ENCODE peak calls at places on chromosomes 3 and 15, in ten cellular contexts. One of them, this sample, is unnamed.

GRCh38 chr3:143120716-143121239 is 1.2 kb downstream of the CHST2 start:
- DNase-seq in astrocyte: no peak
- DNase-seq in fibroblast of lung: peak
- DNase-seq in brain microvascular endothelial cell: peak
- DNase-seq in transverse colon: peak
- DNase-seq in kidney: peak
- DNase-seq in lower lobe of right lung: peak
- DNase-seq in colonic mucosa: peak
- DNase-seq in AG04450: no peak
- DNase-seq in A549: peak
- DNase-seq in this sample: peak

GRCh38 chr15:64267331-64267973 is 88.5 kb downstream of the CSNK1G1 start:
- DNase-seq in astrocyte: no peak
- DNase-seq in fibroblast of lung: no peak
- DNase-seq in brain microvascular endothelial cell: no peak
- DNase-seq in transverse colon: no peak
- DNase-seq in kidney: no peak
- DNase-seq in lower lobe of right lung: no peak
- DNase-seq in colonic mucosa: no peak
- DNase-seq in AG04450: no peak
- DNase-seq in A549: no peak
- DNase-seq in this sample: no peak

GRCh38 chr3:72659609-72660008 is 188.6 kb downstream of the SHQ1 start:
- DNase-seq in astrocyte: no peak
- DNase-seq in fibroblast of lung: no peak
- DNase-seq in brain microvascular endothelial cell: no peak
- DNase-seq in transverse colon: no peak
- DNase-seq in kidney: no peak
- DNase-seq in lower lobe of right lung: no peak
- DNase-seq in colonic mucosa: no peak
- DNase-seq in AG04450: no peak
- DNase-seq in A549: no peak
- DNase-seq in this sample: no peak

GRCh38 chr3:46664971-46665762 is 28.3 kb downstream of the ALS2CL start:
- DNase-seq in astrocyte: no peak
- DNase-seq in fibroblast of lung: no peak
- DNase-seq in brain microvascular endothelial cell: no peak
- DNase-seq in transverse colon: no peak
- DNase-seq in kidney: peak
- DNase-seq in lower lobe of right lung: peak
- DNase-seq in colonic mucosa: no peak
- DNase-seq in AG04450: no peak
- DNase-seq in A549: no peak
- DNase-seq in this sample: no peak

GRCh38 chr3:45906681-45907220 is 20.4 kb downstream of the CCR9 start:
- DNase-seq in astrocyte: peak
- DNase-seq in fibroblast of lung: peak
- DNase-seq in brain microvascular endothelial cell: peak
- DNase-seq in transverse colon: no peak
- DNase-seq in kidney: no peak
- DNase-seq in lower lobe of right lung: no peak
- DNase-seq in colonic mucosa: no peak
- DNase-seq in AG04450: peak
- DNase-seq in A549: no peak
- DNase-seq in this sample: no peak

GRCh38 chr15:95549168-95549738 is 781.2 kb upstream of the NR2F2 start:
- DNase-seq in astrocyte: no peak
- DNase-seq in fibroblast of lung: no peak
- DNase-seq in brain microvascular endothelial cell: no peak
- DNase-seq in transverse colon: no peak
- DNase-seq in kidney: no peak
- DNase-seq in lower lobe of right lung: no peak
- DNase-seq in colonic mucosa: no peak
- DNase-seq in AG04450: no peak
- DNase-seq in A549: no peak
- DNase-seq in this sample: no peak

GRCh38 chr3:146496246-146496645 is 26.9 kb upstream of the PLSCR2 start:
- DNase-seq in astrocyte: no peak
- DNase-seq in fibroblast of lung: no peak
- DNase-seq in brain microvascular endothelial cell: no peak
- DNase-seq in transverse colon: no peak
- DNase-seq in kidney: no peak
- DNase-seq in lower lobe of right lung: no peak
- DNase-seq in colonic mucosa: no peak
- DNase-seq in AG04450: no peak
- DNase-seq in A549: no peak
- DNase-seq in this sample: no peak

GRCh38 chr3:114365909-114366308 is 72.1 kb downstream of the TIGIT start:
- DNase-seq in astrocyte: peak
- DNase-seq in fibroblast of lung: no peak
- DNase-seq in brain microvascular endothelial cell: no peak
- DNase-seq in transverse colon: no peak
- DNase-seq in kidney: no peak
- DNase-seq in lower lobe of right lung: no peak
- DNase-seq in colonic mucosa: no peak
- DNase-seq in AG04450: no peak
- DNase-seq in A549: no peak
- DNase-seq in this sample: no peak

GRCh38 chr15:94584833-94585244 is 353.5 kb downstream of the MCTP2 start:
- DNase-seq in astrocyte: peak
- DNase-seq in fibroblast of lung: no peak
- DNase-seq in brain microvascular endothelial cell: peak
- DNase-seq in transverse colon: no peak
- DNase-seq in kidney: no peak
- DNase-seq in lower lobe of right lung: no peak
- DNase-seq in colonic mucosa: no peak
- DNase-seq in AG04450: no peak
- DNase-seq in A549: no peak
- DNase-seq in this sample: peak

GRCh38 chr3:168991813-168992212 is 671.7 kb downstream of the MECOM start:
- DNase-seq in astrocyte: no peak
- DNase-seq in fibroblast of lung: no peak
- DNase-seq in brain microvascular endothelial cell: no peak
- DNase-seq in transverse colon: no peak
- DNase-seq in kidney: no peak
- DNase-seq in lower lobe of right lung: no peak
- DNase-seq in colonic mucosa: no peak
- DNase-seq in AG04450: no peak
- DNase-seq in A549: no peak
- DNase-seq in this sample: no peak

GRCh38 chr3:16395229-16395628 is 118.3 kb downstream of the RFTN1 start:
- DNase-seq in astrocyte: no peak
- DNase-seq in fibroblast of lung: no peak
- DNase-seq in brain microvascular endothelial cell: no peak
- DNase-seq in transverse colon: no peak
- DNase-seq in kidney: no peak
- DNase-seq in lower lobe of right lung: no peak
- DNase-seq in colonic mucosa: no peak
- DNase-seq in AG04450: no peak
- DNase-seq in A549: no peak
- DNase-seq in this sample: no peak

GRCh38 chr3:42562047-42562907 is 19.5 kb downstream of the SEC22C start:
- DNase-seq in astrocyte: no peak
- DNase-seq in fibroblast of lung: no peak
- DNase-seq in brain microvascular endothelial cell: no peak
- DNase-seq in transverse colon: no peak
- DNase-seq in kidney: no peak
- DNase-seq in lower lobe of right lung: no peak
- DNase-seq in colonic mucosa: no peak
- DNase-seq in AG04450: no peak
- DNase-seq in A549: no peak
- DNase-seq in this sample: no peak

GRCh38 chr3:136883967-136884720 is 22.1 kb downstream of the NCK1 start:
- DNase-seq in astrocyte: no peak
- DNase-seq in fibroblast of lung: no peak
- DNase-seq in brain microvascular endothelial cell: no peak
- DNase-seq in transverse colon: no peak
- DNase-seq in kidney: no peak
- DNase-seq in lower lobe of right lung: no peak
- DNase-seq in colonic mucosa: no peak
- DNase-seq in AG04450: no peak
- DNase-seq in A549: no peak
- DNase-seq in this sample: no peak

GRCh38 chr15:85618956-85619491 is 175.7 kb downstream of the KLHL25 start:
- DNase-seq in astrocyte: peak
- DNase-seq in fibroblast of lung: peak
- DNase-seq in brain microvascular endothelial cell: peak
- DNase-seq in transverse colon: peak
- DNase-seq in kidney: peak
- DNase-seq in lower lobe of right lung: no peak
- DNase-seq in colonic mucosa: peak
- DNase-seq in AG04450: peak
- DNase-seq in A549: peak
- DNase-seq in this sample: peak

GRCh38 chr15:98612490-98613110 is 35.7 kb upstream of the IGF1R start:
- DNase-seq in astrocyte: no peak
- DNase-seq in fibroblast of lung: no peak
- DNase-seq in brain microvascular endothelial cell: no peak
- DNase-seq in transverse colon: no peak
- DNase-seq in kidney: no peak
- DNase-seq in lower lobe of right lung: no peak
- DNase-seq in colonic mucosa: no peak
- DNase-seq in AG04450: no peak
- DNase-seq in A549: no peak
- DNase-seq in this sample: no peak

GRCh38 chr15:98620020-98620419 is 28.3 kb upstream of the IGF1R start:
- DNase-seq in astrocyte: no peak
- DNase-seq in fibroblast of lung: no peak
- DNase-seq in brain microvascular endothelial cell: no peak
- DNase-seq in transverse colon: no peak
- DNase-seq in kidney: no peak
- DNase-seq in lower lobe of right lung: no peak
- DNase-seq in colonic mucosa: no peak
- DNase-seq in AG04450: no peak
- DNase-seq in A549: no peak
- DNase-seq in this sample: no peak

GRCh38 chr15:98614681-98615080 is 33.7 kb upstream of the IGF1R start:
- DNase-seq in astrocyte: no peak
- DNase-seq in fibroblast of lung: no peak
- DNase-seq in brain microvascular endothelial cell: no peak
- DNase-seq in transverse colon: no peak
- DNase-seq in kidney: no peak
- DNase-seq in lower lobe of right lung: no peak
- DNase-seq in colonic mucosa: no peak
- DNase-seq in AG04450: no peak
- DNase-seq in A549: no peak
- DNase-seq in this sample: no peak

GRCh38 chr15:98611808-98612207 is 36.5 kb upstream of the IGF1R start:
- DNase-seq in astrocyte: no peak
- DNase-seq in fibroblast of lung: no peak
- DNase-seq in brain microvascular endothelial cell: no peak
- DNase-seq in transverse colon: no peak
- DNase-seq in kidney: no peak
- DNase-seq in lower lobe of right lung: no peak
- DNase-seq in colonic mucosa: no peak
- DNase-seq in AG04450: no peak
- DNase-seq in A549: no peak
- DNase-seq in this sample: no peak

DNA sequence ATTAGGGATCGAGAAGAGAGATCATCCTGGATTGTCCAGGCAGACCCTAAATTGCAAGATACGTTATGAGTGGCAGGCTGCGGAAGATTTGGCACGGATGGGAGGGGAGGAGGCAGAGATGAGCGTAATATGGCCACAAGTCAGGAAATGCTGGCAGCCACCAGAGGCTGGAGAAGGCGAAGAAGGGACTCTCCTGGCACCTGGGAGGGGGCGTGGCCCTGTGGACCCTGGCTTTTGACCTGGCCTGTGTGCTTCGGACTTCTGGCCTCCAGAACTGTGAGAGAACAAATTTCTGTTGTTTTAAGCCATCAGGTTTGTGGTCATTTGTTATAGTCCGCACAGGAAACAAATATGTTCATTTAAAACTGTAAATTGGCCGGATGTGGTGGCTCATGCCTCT is 31.9 kb upstream of the IGF1R start:
- DNase-seq in astrocyte: no peak
- DNase-seq in fibroblast of lung: no peak
- DNase-seq in brain microvascular endothelial cell: no peak
- DNase-seq in transverse colon: no peak
- DNase-seq in kidney: no peak
- DNase-seq in lower lobe of right lung: no peak
- DNase-seq in colonic mucosa: no peak
- DNase-seq in AG04450: no peak
- DNase-seq in A549: no peak
- DNase-seq in this sample: no peak
- H3K4me3 ChIP-seq in astrocyte: no peak
- H3K4me3 ChIP-seq in fibroblast of lung: no peak
- H3K4me3 ChIP-seq in brain microvascular endothelial cell: no peak
- H3K4me3 ChIP-seq in transverse colon: no peak
- H3K4me3 ChIP-seq in kidney: no peak
- H3K4me3 ChIP-seq in lower lobe of right lung: no peak
- H3K4me3 ChIP-seq in colonic mucosa: no peak
- H3K4me3 ChIP-seq in AG04450: no peak
- H3K4me3 ChIP-seq in A549: no peak
- H3K4me3 ChIP-seq in this sample: no peak

GRCh38 chr3:71211083-71211482 is 372.4 kb downstream of the FOXP1 start:
- DNase-seq in astrocyte: no peak
- DNase-seq in fibroblast of lung: peak
- DNase-seq in brain microvascular endothelial cell: no peak
- DNase-seq in transverse colon: no peak
- DNase-seq in kidney: no peak
- DNase-seq in lower lobe of right lung: peak
- DNase-seq in colonic mucosa: no peak
- DNase-seq in AG04450: no peak
- DNase-seq in A549: no peak
- DNase-seq in this sample: no peak
- H3K27ac ChIP-seq in astrocyte: no peak
- H3K27ac ChIP-seq in fibroblast of lung: no peak
- H3K27ac ChIP-seq in brain microvascular endothelial cell: peak
- H3K27ac ChIP-seq in transverse colon: peak
- H3K27ac ChIP-seq in kidney: no peak
- H3K27ac ChIP-seq in lower lobe of right lung: peak
- H3K27ac ChIP-seq in colonic mucosa: peak
- H3K27ac ChIP-seq in AG04450: no peak
- H3K27ac ChIP-seq in A549: peak
- H3K27ac ChIP-seq in this sample: no peak

GRCh38 chr3:186220886-186221285 is 112.0 kb upstream of the ETV5 start:
- DNase-seq in astrocyte: no peak
- DNase-seq in fibroblast of lung: peak
- DNase-seq in brain microvascular endothelial cell: no peak
- DNase-seq in transverse colon: no peak
- DNase-seq in kidney: no peak
- DNase-seq in lower lobe of right lung: no peak
- DNase-seq in colonic mucosa: no peak
- DNase-seq in AG04450: no peak
- DNase-seq in A549: no peak
- DNase-seq in this sample: no peak
- TF ChIP-seq CTCF in astrocyte: no peak
- TF ChIP-seq CTCF in fibroblast of lung: peak
- TF ChIP-seq CTCF in brain microvascular endothelial cell: peak
- TF ChIP-seq CTCF in transverse colon: no peak
- TF ChIP-seq CTCF in kidney: no peak
- TF ChIP-seq CTCF in lower lobe of right lung: no peak
- TF ChIP-seq CTCF in colonic mucosa: no peak
- TF ChIP-seq CTCF in AG04450: peak
- TF ChIP-seq CTCF in A549: no peak
- TF ChIP-seq CTCF in this sample: no peak

DNA sequence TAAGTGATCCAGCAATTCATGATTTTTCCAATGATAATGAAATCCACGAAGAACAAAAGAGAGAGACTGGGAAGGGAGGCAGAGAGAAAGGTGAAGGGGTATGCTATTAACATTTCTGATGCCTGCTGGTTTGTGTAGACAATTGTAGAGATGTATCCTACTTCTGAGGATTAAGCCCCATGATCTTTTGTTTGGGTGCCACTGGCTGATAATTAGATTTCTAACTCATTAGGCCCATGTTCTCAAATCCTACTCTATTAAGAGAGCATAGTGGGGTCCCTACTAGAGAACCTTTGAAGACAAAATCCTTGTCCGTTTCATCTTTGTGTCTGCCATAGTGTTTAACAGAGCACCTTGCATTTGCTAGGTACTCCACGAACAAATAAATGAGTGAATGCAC is 2.7 kb upstream of the GNB4 start:
- DNase-seq in astrocyte: no peak
- DNase-seq in fibroblast of lung: no peak
- DNase-seq in brain microvascular endothelial cell: no peak
- DNase-seq in transverse colon: no peak
- DNase-seq in kidney: no peak
- DNase-seq in lower lobe of right lung: no peak
- DNase-seq in colonic mucosa: no peak
- DNase-seq in AG04450: no peak
- DNase-seq in A549: no peak
- DNase-seq in this sample: no peak
- H3K4me3 ChIP-seq in astrocyte: no peak
- H3K4me3 ChIP-seq in fibroblast of lung: no peak
- H3K4me3 ChIP-seq in brain microvascular endothelial cell: no peak
- H3K4me3 ChIP-seq in transverse colon: no peak
- H3K4me3 ChIP-seq in kidney: no peak
- H3K4me3 ChIP-seq in lower lobe of right lung: no peak
- H3K4me3 ChIP-seq in colonic mucosa: no peak
- H3K4me3 ChIP-seq in AG04450: no peak
- H3K4me3 ChIP-seq in A549: no peak
- H3K4me3 ChIP-seq in this sample: no peak

This sample was measured in CD8-positive, alpha-beta T cell.